ENCODE peak calls at places on chromosome 1, in seven cellular contexts. One of them, this sample, is unnamed.

GRCh38 chr1:42206164-42206563 is 41.6 kb upstream of the GUCA2A start:
- DNase-seq in GM13977: no peak
- DNase-seq in foreskin fibroblast: no peak
- DNase-seq in NCI-H524: no peak
- DNase-seq in aorta: no peak
- DNase-seq in NCI-H2081: no peak
- DNase-seq in RPMI7951: peak; percentile 21
- DNase-seq in this sample: no peak

GRCh38 chr1:108719654-108720435 is 7.1 kb downstream of the FNDC7 start:
- DNase-seq in GM13977: no peak
- DNase-seq in foreskin fibroblast: peak; percentile 81
- DNase-seq in NCI-H524: no peak
- DNase-seq in aorta: peak; percentile 54
- DNase-seq in NCI-H2081: no peak
- DNase-seq in RPMI7951: peak; percentile 88
- DNase-seq in this sample: no peak

GRCh38 chr1:17553970-17554369 is 14.5 kb downstream of the ARHGEF10L start:
- DNase-seq in GM13977: no peak
- DNase-seq in foreskin fibroblast: peak; percentile 71
- DNase-seq in NCI-H524: no peak
- DNase-seq in aorta: peak; percentile 76
- DNase-seq in NCI-H2081: no peak
- DNase-seq in RPMI7951: peak; percentile 81
- DNase-seq in this sample: no peak

GRCh38 chr1:1929102-1929638 is 10.1 kb upstream of the TMEM52 start:
- DNase-seq in GM13977: no peak
- DNase-seq in foreskin fibroblast: no peak
- DNase-seq in NCI-H524: no peak
- DNase-seq in aorta: no peak
- DNase-seq in NCI-H2081: no peak
- DNase-seq in RPMI7951: no peak
- DNase-seq in this sample: no peak

GRCh38 chr1:228778946-228779345 is 43.7 kb downstream of the RHOU start:
- DNase-seq in GM13977: no peak
- DNase-seq in foreskin fibroblast: no peak
- DNase-seq in NCI-H524: no peak
- DNase-seq in aorta: no peak
- DNase-seq in NCI-H2081: no peak
- DNase-seq in RPMI7951: no peak
- DNase-seq in this sample: no peak

GRCh38 chr1:201175820-201176500 is 14.7 kb upstream of the IGFN1 start:
- DNase-seq in GM13977: no peak
- DNase-seq in foreskin fibroblast: no peak
- DNase-seq in NCI-H524: no peak
- DNase-seq in aorta: no peak
- DNase-seq in NCI-H2081: no peak
- DNase-seq in RPMI7951: no peak
- DNase-seq in this sample: no peak

GRCh38 chr1:232011961-232012360 is 385.4 kb downstream of the DISC1 start:
- DNase-seq in GM13977: no peak
- DNase-seq in foreskin fibroblast: no peak
- DNase-seq in NCI-H524: no peak
- DNase-seq in aorta: no peak
- DNase-seq in NCI-H2081: no peak
- DNase-seq in RPMI7951: no peak
- DNase-seq in this sample: no peak

GRCh38 chr1:2342384-2343022 is 48.9 kb downstream of the MORN1 start:
- DNase-seq in GM13977: no peak
- DNase-seq in foreskin fibroblast: no peak
- DNase-seq in NCI-H524: no peak
- DNase-seq in aorta: peak; percentile 40
- DNase-seq in NCI-H2081: no peak
- DNase-seq in RPMI7951: no peak
- DNase-seq in this sample: peak; percentile 24

GRCh38 chr1:109803901-109804331 is 40.2 kb upstream of the EPS8L3 start:
- DNase-seq in GM13977: no peak
- DNase-seq in foreskin fibroblast: no peak
- DNase-seq in NCI-H524: no peak
- DNase-seq in aorta: no peak
- DNase-seq in NCI-H2081: no peak
- DNase-seq in RPMI7951: no peak
- DNase-seq in this sample: no peak

GRCh38 chr1:7103322-7104052 is 318.2 kb downstream of the CAMTA1 start:
- DNase-seq in GM13977: no peak
- DNase-seq in foreskin fibroblast: no peak
- DNase-seq in NCI-H524: no peak
- DNase-seq in aorta: no peak
- DNase-seq in NCI-H2081: no peak
- DNase-seq in RPMI7951: peak; percentile 32
- DNase-seq in this sample: no peak

GRCh38 chr1:151604291-151604690 is 7.6 kb upstream of the SNX27 start:
- DNase-seq in GM13977: no peak
- DNase-seq in foreskin fibroblast: no peak
- DNase-seq in NCI-H524: no peak
- DNase-seq in aorta: no peak
- DNase-seq in NCI-H2081: no peak
- DNase-seq in RPMI7951: no peak
- DNase-seq in this sample: no peak

GRCh38 chr1:28428990-28429520 is 59.5 kb downstream of the PHACTR4 start:
- DNase-seq in GM13977: no peak
- DNase-seq in foreskin fibroblast: no peak
- DNase-seq in NCI-H524: no peak
- DNase-seq in aorta: no peak
- DNase-seq in NCI-H2081: no peak
- DNase-seq in RPMI7951: no peak
- DNase-seq in this sample: no peak

GRCh38 chr1:206557636-206558473 is 50.5 kb downstream of the RASSF5 start:
- DNase-seq in GM13977: no peak
- DNase-seq in foreskin fibroblast: no peak
- DNase-seq in NCI-H524: no peak
- DNase-seq in aorta: no peak
- DNase-seq in NCI-H2081: peak; percentile 17
- DNase-seq in RPMI7951: no peak
- DNase-seq in this sample: no peak

GRCh38 chr1:4602536-4603316 is 51.7 kb upstream of the AJAP1 start:
- DNase-seq in GM13977: no peak
- DNase-seq in foreskin fibroblast: no peak
- DNase-seq in NCI-H524: no peak
- DNase-seq in aorta: no peak
- DNase-seq in NCI-H2081: no peak
- DNase-seq in RPMI7951: no peak
- DNase-seq in this sample: no peak

GRCh38 chr1:66403031-66403731 is 130.8 kb upstream of the SGIP1 start:
- DNase-seq in GM13977: no peak
- DNase-seq in foreskin fibroblast: no peak
- DNase-seq in NCI-H524: peak; percentile 33
- DNase-seq in aorta: no peak
- DNase-seq in NCI-H2081: no peak
- DNase-seq in RPMI7951: no peak
- DNase-seq in this sample: peak; percentile 70

GRCh38 chr1:54810144-54810942 is 9.2 kb upstream of the TTC22 start:
- DNase-seq in GM13977: peak; percentile 88
- DNase-seq in foreskin fibroblast: no peak
- DNase-seq in NCI-H524: peak; percentile 17
- DNase-seq in aorta: no peak
- DNase-seq in NCI-H2081: peak; percentile 40
- DNase-seq in RPMI7951: peak; percentile 37
- DNase-seq in this sample: peak; percentile 87

GRCh38 chr1:23343246-23344110 is 606 bp downstream of the HNRNPR start:
- DNase-seq in GM13977: peak; percentile 49
- DNase-seq in foreskin fibroblast: peak; percentile 44
- DNase-seq in NCI-H524: peak; percentile 36
- DNase-seq in aorta: peak; percentile 55
- DNase-seq in NCI-H2081: no peak
- DNase-seq in RPMI7951: peak; percentile 82
- DNase-seq in this sample: peak; percentile 66

GRCh38 chr1:152052606-152053005 is 15.8 kb upstream of the S100A11 start:
- DNase-seq in GM13977: peak; percentile 62
- DNase-seq in foreskin fibroblast: peak; percentile 56
- DNase-seq in NCI-H524: peak; percentile 80
- DNase-seq in aorta: peak; percentile 91
- DNase-seq in NCI-H2081: peak; percentile 75
- DNase-seq in RPMI7951: peak; percentile 70
- DNase-seq in this sample: peak; percentile 96

GRCh38 chr1:161177112-161177935 is at the start of gene B4GALT3:
- DNase-seq in GM13977: peak; percentile 95
- DNase-seq in foreskin fibroblast: peak; percentile 70
- DNase-seq in NCI-H524: peak; percentile 74
- DNase-seq in aorta: peak; percentile 92
- DNase-seq in NCI-H2081: peak; percentile 91
- DNase-seq in RPMI7951: peak; percentile 75
- DNase-seq in this sample: peak; percentile 97

GRCh38 chr1:156926175-156926574 is 5.7 kb downstream of the LRRC71 start:
- DNase-seq in GM13977: peak; percentile 62
- DNase-seq in foreskin fibroblast: peak; percentile 40
- DNase-seq in NCI-H524: peak; percentile 87
- DNase-seq in aorta: peak; percentile 67
- DNase-seq in NCI-H2081: no peak
- DNase-seq in RPMI7951: peak; percentile 98
- DNase-seq in this sample: peak; percentile 62

GRCh38 chr1:18535391-18536210 is 54.9 kb downstream of the KLHDC7A start:
- DNase-seq in GM13977: no peak
- DNase-seq in foreskin fibroblast: no peak
- DNase-seq in NCI-H524: peak; percentile 34
- DNase-seq in aorta: no peak
- DNase-seq in NCI-H2081: no peak
- DNase-seq in RPMI7951: no peak
- DNase-seq in this sample: peak; percentile 71

GRCh38 chr1:171142451-171143121 is 42.5 kb upstream of the FMO2 start:
- DNase-seq in GM13977: no peak
- DNase-seq in foreskin fibroblast: peak; percentile 77
- DNase-seq in NCI-H524: no peak
- DNase-seq in aorta: peak; percentile 39
- DNase-seq in NCI-H2081: no peak
- DNase-seq in RPMI7951: peak; percentile 75
- DNase-seq in this sample: peak; percentile 87